ENCODE peak calls at places on chromosomes 3 and 15, in five cellular contexts. One of them, this sample, is unnamed.

GRCh38 chr15:40468850-40469249 is 1.9 kb upstream of the CHST14 start:
- DNase-seq in ovary: no peak
- DNase-seq in stomach: no peak
- DNase-seq in epithelial cell of esophagus: no peak
- DNase-seq in HCT116: no peak
- DNase-seq in this sample: no peak

GRCh38 chr3:54928056-54928770 is at the start of gene LRTM1:
- DNase-seq in ovary: no peak
- DNase-seq in stomach: no peak
- DNase-seq in HCT116: no peak
- DNase-seq in epithelial cell of esophagus: no peak
- DNase-seq in this sample: no peak

GRCh38 chr3:107198522-107199271 is 178.5 kb upstream of the CCDC54 start:
- DNase-seq in HCT116: no peak
- DNase-seq in ovary: no peak
- DNase-seq in stomach: no peak
- DNase-seq in epithelial cell of esophagus: no peak
- DNase-seq in this sample: no peak

GRCh38 chr3:147493666-147494065 is 84.5 kb downstream of the ZIC1 start:
- DNase-seq in HCT116: peak
- DNase-seq in ovary: no peak
- DNase-seq in epithelial cell of esophagus: no peak
- DNase-seq in stomach: no peak
- DNase-seq in this sample: no peak

GRCh38 chr3:108322352-108322751 is 26.0 kb downstream of the HHLA2 start:
- DNase-seq in HCT116: no peak
- DNase-seq in epithelial cell of esophagus: no peak
- DNase-seq in stomach: no peak
- DNase-seq in ovary: no peak
- DNase-seq in this sample: no peak

GRCh38 chr15:51775967-51776816 is 24.8 kb downstream of the TMOD2 start:
- DNase-seq in stomach: peak
- DNase-seq in epithelial cell of esophagus: peak
- DNase-seq in HCT116: peak
- DNase-seq in ovary: peak
- DNase-seq in this sample: no peak

GRCh38 chr3:157159037-157159761 is 748 bp downstream of the CCNL1 start:
- DNase-seq in epithelial cell of esophagus: peak
- DNase-seq in ovary: peak
- DNase-seq in HCT116: no peak
- DNase-seq in stomach: peak
- DNase-seq in this sample: no peak

GRCh38 chr15:74960995-74961588 is 4.5 kb upstream of the RPP25 start:
- DNase-seq in ovary: no peak
- DNase-seq in stomach: no peak
- DNase-seq in HCT116: no peak
- DNase-seq in epithelial cell of esophagus: no peak
- DNase-seq in this sample: no peak

GRCh38 chr15:56242576-56243116 is 1.0 kb downstream of the RFX7 start:
- DNase-seq in stomach: no peak
- DNase-seq in ovary: no peak
- DNase-seq in epithelial cell of esophagus: peak
- DNase-seq in HCT116: no peak
- DNase-seq in this sample: no peak

GRCh38 chr15:38217788-38218609 is 34.6 kb upstream of the SPRED1 start:
- DNase-seq in HCT116: no peak
- DNase-seq in epithelial cell of esophagus: peak
- DNase-seq in ovary: no peak
- DNase-seq in stomach: no peak
- DNase-seq in this sample: no peak

GRCh38 chr3:55000546-55000945 is 72.7 kb upstream of the LRTM1 start:
- DNase-seq in HCT116: no peak
- DNase-seq in ovary: no peak
- DNase-seq in stomach: no peak
- DNase-seq in epithelial cell of esophagus: peak
- DNase-seq in this sample: no peak

GRCh38 chr15:82999426-82999825 is 12.0 kb downstream of the C15orf40 start:
- DNase-seq in stomach: no peak
- DNase-seq in ovary: no peak
- DNase-seq in HCT116: no peak
- DNase-seq in epithelial cell of esophagus: no peak
- DNase-seq in this sample: no peak

GRCh38 chr3:141275973-141276372 is 44.3 kb downstream of the PXYLP1 start:
- DNase-seq in stomach: no peak
- DNase-seq in epithelial cell of esophagus: peak
- DNase-seq in HCT116: no peak
- DNase-seq in ovary: no peak
- DNase-seq in this sample: peak

GRCh38 chr15:87419341-87419740 is 837.2 kb downstream of the NTRK3 start:
- DNase-seq in stomach: no peak
- DNase-seq in epithelial cell of esophagus: no peak
- DNase-seq in ovary: no peak
- DNase-seq in HCT116: no peak
- DNase-seq in this sample: no peak

GRCh38 chr3:123618768-123619484 is 34.1 kb upstream of the HACD2 start:
- DNase-seq in epithelial cell of esophagus: peak
- DNase-seq in HCT116: no peak
- DNase-seq in stomach: peak
- DNase-seq in ovary: peak
- DNase-seq in this sample: no peak

GRCh38 chr3:46663611-46664135 is 29.8 kb downstream of the ALS2CL start:
- DNase-seq in ovary: peak
- DNase-seq in epithelial cell of esophagus: peak
- DNase-seq in stomach: peak
- DNase-seq in HCT116: no peak
- DNase-seq in this sample: peak

GRCh38 chr3:177460100-177460499 is 262.8 kb upstream of the TBL1XR1 start:
- DNase-seq in epithelial cell of esophagus: no peak
- DNase-seq in HCT116: no peak
- DNase-seq in stomach: no peak
- DNase-seq in ovary: no peak
- DNase-seq in this sample: no peak

GRCh38 chr3:10185804-10186762 is 21.4 kb downstream of the IRAK2 start:
- DNase-seq in epithelial cell of esophagus: no peak
- DNase-seq in stomach: no peak
- DNase-seq in HCT116: no peak
- DNase-seq in ovary: no peak
- DNase-seq in this sample: no peak

GRCh38 chr3:125229707-125230106 is 17.2 kb upstream of the SLC12A8 start:
- DNase-seq in ovary: no peak
- DNase-seq in HCT116: no peak
- DNase-seq in stomach: no peak
- DNase-seq in epithelial cell of esophagus: no peak
- DNase-seq in this sample: no peak

GRCh38 chr3:138457863-138458735 is 23.7 kb downstream of the ESYT3 start:
- DNase-seq in epithelial cell of esophagus: no peak
- DNase-seq in HCT116: no peak
- DNase-seq in ovary: no peak
- DNase-seq in stomach: no peak
- DNase-seq in this sample: no peak

GRCh38 chr15:101579766-101580165 is 72.4 kb downstream of the TM2D3 start:
- DNase-seq in stomach: no peak
- DNase-seq in HCT116: no peak
- DNase-seq in epithelial cell of esophagus: peak
- DNase-seq in ovary: no peak
- DNase-seq in this sample: no peak

GRCh38 chr15:56950979-56951378 is 32.5 kb downstream of the TCF12 start:
- DNase-seq in stomach: no peak
- DNase-seq in ovary: no peak
- DNase-seq in HCT116: no peak
- DNase-seq in epithelial cell of esophagus: no peak
- DNase-seq in this sample: no peak

GRCh38 chr3:99859855-99860254 is 42.2 kb downstream of the CMSS1 start:
- DNase-seq in epithelial cell of esophagus: peak
- DNase-seq in HCT116: no peak
- DNase-seq in ovary: no peak
- DNase-seq in stomach: no peak
- DNase-seq in this sample: no peak

GRCh38 chr15:49225572-49226281 is 55.7 kb downstream of the GALK2 start:
- DNase-seq in HCT116: peak
- DNase-seq in epithelial cell of esophagus: peak
- DNase-seq in stomach: peak
- DNase-seq in ovary: no peak
- DNase-seq in this sample: no peak

GRCh38 chr3:27714692-27715453 is 7.2 kb downstream of the EOMES start:
- DNase-seq in ovary: no peak
- DNase-seq in epithelial cell of esophagus: peak
- DNase-seq in stomach: peak
- DNase-seq in HCT116: no peak
- DNase-seq in this sample: no peak

GRCh38 chr3:163384383-163384782 is 1693.9 kb downstream of the SI start:
- DNase-seq in ovary: no peak
- DNase-seq in epithelial cell of esophagus: no peak
- DNase-seq in stomach: no peak
- DNase-seq in HCT116: no peak
- DNase-seq in this sample: no peak

GRCh38 chr15:52464040-52464439 is 64.6 kb downstream of the MYO5A start:
- DNase-seq in HCT116: no peak
- DNase-seq in ovary: no peak
- DNase-seq in stomach: no peak
- DNase-seq in epithelial cell of esophagus: no peak
- DNase-seq in this sample: no peak

GRCh38 chr3:18425641-18426403 is 683 bp upstream of the SATB1 start:
- DNase-seq in stomach: peak
- DNase-seq in epithelial cell of esophagus: peak
- DNase-seq in HCT116: no peak
- DNase-seq in ovary: no peak
- DNase-seq in this sample: no peak

GRCh38 chr3:3560566-3561336 is 238.5 kb upstream of the LRRN1 start:
- DNase-seq in stomach: no peak
- DNase-seq in epithelial cell of esophagus: no peak
- DNase-seq in ovary: no peak
- DNase-seq in HCT116: no peak
- DNase-seq in this sample: no peak

GRCh38 chr3:181279239-181279565 is 289.7 kb upstream of the DNAJC19 start:
- DNase-seq in stomach: no peak
- DNase-seq in ovary: no peak
- DNase-seq in epithelial cell of esophagus: no peak
- DNase-seq in HCT116: no peak
- DNase-seq in this sample: no peak

GRCh38 chr3:17055374-17056276 is 170.9 kb downstream of the PLCL2 start:
- DNase-seq in ovary: no peak
- DNase-seq in HCT116: no peak
- DNase-seq in stomach: no peak
- DNase-seq in epithelial cell of esophagus: no peak
- DNase-seq in this sample: no peak

GRCh38 chr15:64740361-64741170 is 34.8 kb downstream of the RBPMS2 start:
- DNase-seq in ovary: peak
- DNase-seq in epithelial cell of esophagus: peak
- DNase-seq in stomach: no peak
- DNase-seq in HCT116: no peak
- DNase-seq in this sample: peak

DNA sequence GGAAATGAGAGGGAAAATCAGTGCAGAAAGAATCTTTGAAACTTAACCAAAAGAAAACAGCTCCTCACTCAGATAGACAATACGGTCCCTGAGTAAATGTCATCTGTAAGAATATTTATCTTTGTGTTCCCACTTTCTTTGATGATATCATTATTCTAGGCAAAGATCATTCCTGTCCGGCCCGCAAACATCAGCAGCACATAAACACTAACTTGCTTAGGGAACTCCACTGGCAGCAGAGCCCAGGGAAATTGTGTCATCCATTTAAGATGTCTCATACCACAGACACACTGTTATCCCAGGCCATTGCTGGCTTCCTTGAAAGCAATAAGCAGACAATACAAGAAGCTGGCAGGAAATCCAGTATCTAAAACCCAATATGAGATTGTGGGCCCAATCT is 20.1 kb upstream of the CD96 start:
- DNase-seq in epithelial cell of esophagus: peak
- DNase-seq in HCT116: no peak
- DNase-seq in stomach: no peak
- DNase-seq in ovary: no peak
- DNase-seq in this sample: no peak
- TF ChIP-seq CTCF in epithelial cell of esophagus: no peak
- TF ChIP-seq CTCF in HCT116: no peak
- TF ChIP-seq CTCF in stomach: no peak
- TF ChIP-seq CTCF in ovary: no peak
- TF ChIP-seq CTCF in this sample: no peak

DNA sequence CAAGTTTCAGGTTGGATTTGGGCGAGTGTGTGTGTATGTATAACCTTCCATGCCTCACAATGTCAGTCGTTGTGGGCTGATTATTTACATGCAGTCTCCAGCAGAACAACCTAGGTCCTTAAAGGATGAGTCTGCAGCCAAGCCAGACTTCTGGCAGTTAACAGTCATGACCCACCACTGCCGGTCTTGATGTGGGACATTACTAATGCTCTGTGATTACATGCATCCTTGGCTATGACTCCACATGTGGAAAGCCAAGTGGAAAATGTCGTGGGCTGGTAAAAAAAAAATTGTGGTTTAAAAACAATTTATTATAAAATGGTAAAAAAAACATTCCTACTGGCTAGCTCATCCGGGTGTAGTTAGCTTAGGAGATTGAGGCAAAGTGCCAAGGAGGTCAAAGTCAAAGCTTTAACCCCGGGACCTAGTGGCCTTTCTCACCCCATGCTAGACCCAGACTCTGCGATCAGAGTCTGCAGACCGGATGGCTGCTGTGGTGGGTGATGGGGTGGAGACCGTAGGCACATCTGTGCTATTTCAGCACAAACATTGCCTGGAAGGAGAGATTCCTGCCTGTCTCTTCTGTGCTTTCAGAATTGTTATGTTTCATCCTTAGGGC is 6.8 kb downstream of the RARRES1 start:
- DNase-seq in epithelial cell of esophagus: peak
- DNase-seq in stomach: no peak
- DNase-seq in ovary: peak
- DNase-seq in HCT116: no peak
- DNase-seq in this sample: no peak
- TF ChIP-seq CTCF in epithelial cell of esophagus: no peak
- TF ChIP-seq CTCF in stomach: no peak
- TF ChIP-seq CTCF in ovary: no peak
- TF ChIP-seq CTCF in HCT116: no peak
- TF ChIP-seq CTCF in this sample: no peak

DNA sequence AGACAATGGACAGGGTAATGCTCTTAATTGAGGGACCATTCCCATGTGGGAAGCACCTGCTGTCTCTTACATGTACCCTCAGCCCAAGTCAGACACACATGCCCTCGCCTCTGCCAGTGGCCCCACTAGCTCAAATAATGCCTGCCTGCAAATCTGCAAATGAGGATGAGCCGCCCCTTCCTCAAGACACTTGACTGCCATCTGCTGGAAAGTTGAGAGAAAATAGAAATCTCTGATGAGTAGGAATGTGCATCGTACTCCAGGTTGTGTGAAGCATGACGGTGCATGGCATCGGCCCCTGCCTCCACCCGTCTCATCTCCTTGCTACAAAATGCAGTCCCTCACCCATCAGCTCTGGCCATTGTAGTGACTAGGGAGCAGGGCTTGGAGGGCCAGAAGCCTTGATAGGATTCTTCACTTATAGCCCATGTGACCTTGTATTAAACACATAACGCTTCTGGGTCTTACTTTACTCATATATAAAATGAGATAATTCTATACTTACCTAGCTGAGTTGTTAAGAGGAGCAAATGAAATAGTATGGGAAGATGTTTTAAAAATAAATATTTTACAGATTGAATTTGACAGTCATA is 6.3 kb upstream of the SCN5A start:
- DNase-seq in epithelial cell of esophagus: peak
- DNase-seq in ovary: no peak
- DNase-seq in HCT116: peak
- DNase-seq in stomach: no peak
- DNase-seq in this sample: peak
- TF ChIP-seq CTCF in epithelial cell of esophagus: peak
- TF ChIP-seq CTCF in ovary: no peak
- TF ChIP-seq CTCF in HCT116: peak
- TF ChIP-seq CTCF in stomach: no peak
- TF ChIP-seq CTCF in this sample: peak

GRCh38 chr3:13345284-13345683 is 74.8 kb downstream of the NUP210 start:
- DNase-seq in stomach: no peak
- DNase-seq in HCT116: no peak
- DNase-seq in epithelial cell of esophagus: no peak
- DNase-seq in ovary: no peak
- DNase-seq in this sample: no peak
- TF ChIP-seq CTCF in stomach: no peak
- TF ChIP-seq CTCF in HCT116: no peak
- TF ChIP-seq CTCF in epithelial cell of esophagus: no peak
- TF ChIP-seq CTCF in ovary: no peak
- TF ChIP-seq CTCF in this sample: no peak

This sample was measured in LNCaP clone FGC.